ENCODE peak calls at places on chromosomes 16 and 17, in five cellular contexts. T, A, B, K and G are unnamed samples.

GRCh38 chr17:560379-560935 is 154.2 kb downstream of the VPS53 start:
- DNase-seq in A (no peak), B (no peak), K (no peak), T (no peak), G (no peak)

GRCh38 chr16:77540656-77541055 is 105.8 kb upstream of the ADAMTS18 start:
- DNase-seq in B (no peak), K (no peak), T (no peak), A (no peak), G (no peak)

GRCh38 chr17:65103896-65104295 is 33.3 kb upstream of the RGS9 start:
- DNase-seq in A (no peak), T (no peak), K (no peak), B (no peak), G (no peak)

GRCh38 chr17:935485-935884 is 44.1 kb downstream of the NXN start:
- DNase-seq in A (no peak), T (no peak), K (no peak), B (no peak), G (no peak)

GRCh38 chr16:22189473-22190168 is 16.5 kb upstream of the EEF2K start:
- DNase-seq in A (peak), T (peak), K (no peak), B (no peak), G (no peak)

GRCh38 chr16:10668322-10669045 is 26.2 kb downstream of the TEKT5 start:
- DNase-seq in K (no peak), A (no peak), T (no peak), B (no peak), G (no peak)

GRCh38 chr16:30085247-30085646 is 6.5 kb downstream of the TBX6 start:
- DNase-seq in A (no peak), T (no peak), K (no peak), B (no peak), G (no peak)

GRCh38 chr16:77068402-77068801 is 122.6 kb upstream of the MON1B start:
- DNase-seq in B (no peak), K (no peak), T (no peak), A (no peak), G (no peak)

GRCh38 chr17:2564876-2565275 is 28.6 kb upstream of the PAFAH1B1 start:
- DNase-seq in A (no peak), B (no peak), T (no peak), K (no peak), G (no peak)

GRCh38 chr16:49376206-49376605 is 2.6 kb downstream of the C16orf78 start:
- DNase-seq in B (no peak), A (no peak), K (no peak), T (no peak), G (no peak)

GRCh38 chr16:86538196-86538780 is 16.7 kb downstream of the MTHFSD start:
- DNase-seq in T (no peak), A (no peak), K (no peak), B (no peak), G (no peak)

GRCh38 chr17:80265205-80266068 is 4.8 kb downstream of the RNF213 start:
- DNase-seq in A (peak), T (no peak), K (no peak), B (no peak), G (no peak)

GRCh38 chr17:77892031-77892430 is 66.5 kb upstream of the TNRC6C start:
- DNase-seq in T (no peak), A (no peak), B (no peak), K (no peak), G (no peak)

GRCh38 chr17:37488607-37489196 is 989 bp upstream of the DUSP14 start:
- DNase-seq in T (peak), A (peak), K (peak), B (peak), G (peak)

GRCh38 chr17:52148969-52149351 is 9.6 kb downstream of the CA10 start:
- DNase-seq in A (no peak), T (no peak), K (no peak), B (no peak), G (no peak)

GRCh38 chr16:1379054-1379862 is 27.5 kb downstream of the GNPTG start:
- DNase-seq in A (peak), T (peak), B (peak), K (peak), G (peak)

GRCh38 chr16:31705371-31705770 is 168.2 kb upstream of the ZNF267 start:
- DNase-seq in A (no peak), K (no peak), T (no peak), B (no peak), G (no peak)

GRCh38 chr17:27417596-27418365 is 38.5 kb upstream of the KSR1 start:
- DNase-seq in A (no peak), T (no peak), K (no peak), B (no peak), G (no peak)

GRCh38 chr17:77763575-77763974 is 194.9 kb upstream of the TNRC6C start:
- DNase-seq in B (no peak), T (no peak), K (no peak), A (no peak), G (no peak)

GRCh38 chr16:46673320-46674013 is 15.5 kb downstream of the VPS35 start:
- DNase-seq in T (peak), A (peak), B (peak), K (peak), G (peak)